ENCODE peak calls at places on chromosomes 1 and 21, in eight cellular contexts. A, U, I, M, R, L, S and H are unnamed samples.

GRCh38 chr1:230792691-230793462 is 45.7 kb downstream of the CAPN9 start:
- DNase-seq in A (no peak), M (no peak), R (no peak), U (peak; percentile 31), L (no peak), S (no peak), I (no peak), H (no peak)

GRCh38 chr1:18794066-18794465 is 65.4 kb downstream of the TAS1R2 start:
- DNase-seq in R (no peak), U (peak; percentile 53), A (no peak), I (no peak), L (no peak), M (no peak), S (no peak), H (no peak)

GRCh38 chr1:163013826-163014600 is 55.1 kb upstream of the RGS4 start:
- DNase-seq in I (no peak), M (no peak), A (no peak), U (no peak), R (no peak), L (no peak), S (no peak), H (no peak)

GRCh38 chr21:19244502-19245187 is 841.1 kb upstream of the TMPRSS15 start:
- DNase-seq in I (no peak), L (no peak), S (no peak), A (no peak), R (no peak), M (no peak), U (no peak), H (no peak)

GRCh38 chr1:119702384-119702783 is 9.3 kb upstream of the PHGDH start:
- DNase-seq in A (peak; percentile 56), U (no peak), I (no peak), L (no peak), R (no peak), S (no peak), M (no peak), H (no peak)

GRCh38 chr21:20353351-20353750 is 644.9 kb upstream of the NCAM2 start:
- DNase-seq in A (no peak), U (no peak), M (no peak), S (no peak), R (no peak), I (no peak), L (no peak), H (no peak)

GRCh38 chr1:27960762-27961645 is 1.2 kb downstream of the XKR8 start:
- DNase-seq in R (no peak), A (no peak), I (no peak), U (no peak), M (no peak), L (no peak), S (no peak), H (no peak)

GRCh38 chr1:153490272-153491051 is 30.0 kb upstream of the S100A7 start:
- DNase-seq in U (no peak), S (peak; percentile 78), I (no peak), L (peak; percentile 59), M (no peak), A (peak; percentile 96), R (no peak), H (no peak)

GRCh38 chr1:217017172-217017571 is 293.9 kb upstream of the ESRRG start:
- DNase-seq in U (no peak), R (no peak), M (no peak), S (no peak), I (no peak), L (no peak), A (no peak), H (no peak)

GRCh38 chr21:41500931-41501381 is 7.0 kb downstream of the TMPRSS2 start:
- DNase-seq in R (no peak), M (no peak), I (no peak), L (no peak), U (peak; percentile 31), S (peak; percentile 67), A (no peak), H (no peak)

GRCh38 chr21:41503331-41503730 is 4.6 kb downstream of the TMPRSS2 start:
- DNase-seq in A (no peak), L (no peak), S (no peak), M (no peak), U (no peak), R (no peak), I (no peak), H (no peak)

GRCh38 chr21:41499920-41500319 is 8.0 kb downstream of the TMPRSS2 start:
- DNase-seq in S (no peak), I (no peak), R (no peak), U (no peak), A (no peak), M (no peak), L (no peak), H (no peak)

GRCh38 chr21:41500354-41500753 is 7.6 kb downstream of the TMPRSS2 start:
- DNase-seq in U (no peak), R (no peak), I (no peak), M (no peak), S (no peak), A (no peak), L (no peak), H (no peak)

DNA sequence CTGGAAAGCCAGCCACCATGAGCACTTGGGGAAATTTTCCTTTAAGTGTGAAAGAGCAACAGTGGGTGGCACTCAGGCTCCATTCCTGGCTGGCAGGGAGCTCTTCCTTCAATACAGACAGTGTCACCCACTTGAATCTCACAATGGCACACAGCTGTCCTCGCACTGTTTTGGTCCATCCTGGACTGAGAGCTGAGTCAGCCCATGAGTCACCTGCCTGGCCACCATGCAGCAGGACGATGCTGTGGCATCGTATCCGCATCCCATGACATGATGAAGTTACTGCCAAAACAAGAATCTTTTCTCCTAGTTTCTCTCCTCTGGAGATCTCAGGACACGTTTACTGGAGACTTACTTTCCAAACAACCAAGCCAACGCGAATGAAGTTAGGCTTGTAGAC is 6.0 kb downstream of the TMPRSS2 start:
- DNase-seq in M (no peak), I (no peak), S (peak; percentile 74), L (no peak), R (no peak), A (no peak), U (no peak), H (no peak)
- TF ChIP-seq CTCF in M (no peak), I (no peak), S (no peak), L (no peak), R (no peak), A (no peak), U (peak; percentile 29), H (no peak)

GRCh38 chr21:37365657-37366487 is 701 bp upstream of the DYRK1A start:
- DNase-seq in U (peak; percentile 63), M (peak; percentile 63), S (peak; percentile 83), R (peak; percentile 47), I (peak; percentile 54), A (peak; percentile 57), L (no peak), H (peak; percentile 70)

GRCh38 chr21:37367301-37367757 is 756 bp downstream of the DYRK1A start:
- DNase-seq in L (no peak), I (no peak), M (no peak), U (no peak), S (no peak), A (no peak), R (no peak), H (peak; percentile 55)

GRCh38 chr21:37367758-37368535 is 1.4 kb downstream of the DYRK1A start:
- DNase-seq in S (peak; percentile 58), U (no peak), M (peak; percentile 29), A (peak; percentile 47), R (peak; percentile 10), I (peak; percentile 11), L (no peak), H (peak; percentile 43)

GRCh38 chr21:37364722-37365121 is 1.9 kb upstream of the DYRK1A start:
- DNase-seq in M (no peak), A (no peak), R (no peak), S (no peak), L (no peak), U (no peak), I (no peak), H (no peak)

DNA sequence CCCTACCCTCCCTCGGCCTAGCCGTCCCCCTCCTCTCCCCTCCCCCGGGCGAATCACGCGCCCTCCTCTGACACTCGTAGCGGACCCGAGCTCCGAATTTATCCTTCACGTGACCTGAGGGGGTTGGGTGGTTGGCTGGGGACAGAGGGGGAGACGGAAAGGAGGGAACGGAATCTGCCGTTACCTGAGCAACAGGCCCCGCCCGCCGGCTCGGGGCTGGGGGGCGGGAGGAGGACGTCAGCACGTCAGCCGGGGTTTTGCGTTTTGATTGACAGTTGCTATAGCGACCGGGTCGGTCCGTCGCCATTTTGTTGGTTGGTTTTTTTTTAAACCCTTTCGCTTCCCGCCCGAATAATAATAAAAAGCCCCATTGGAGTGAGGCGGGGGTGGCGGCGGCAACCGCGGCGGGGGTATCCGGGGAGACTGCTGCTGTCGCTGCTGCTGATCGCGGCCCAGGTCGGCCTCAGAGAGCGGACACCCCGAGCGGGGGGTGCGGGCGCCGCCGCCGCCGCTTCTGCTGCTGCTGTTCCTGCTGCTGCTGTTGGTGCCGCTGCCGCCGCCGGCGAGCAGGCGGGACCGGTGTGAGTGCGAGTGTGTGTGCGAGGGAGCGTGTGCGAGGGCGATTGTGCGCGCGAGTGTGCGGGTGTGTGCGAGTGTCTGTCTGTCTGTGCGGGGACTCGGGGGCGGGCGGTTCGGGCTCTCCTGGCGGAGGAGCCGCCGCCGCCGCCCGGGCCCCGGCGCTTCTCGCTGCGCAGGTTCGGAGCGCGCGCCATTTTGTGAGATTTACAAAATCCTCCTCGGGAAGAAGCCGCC is at the start of gene DYRK1A:
- DNase-seq in I (peak; percentile 97), L (peak; percentile 91), A (peak; percentile 99), S (peak; percentile 98), U (peak; percentile 99), M (peak; percentile 98), R (peak; percentile 97), H (peak; percentile 97)
- TF ChIP-seq CTCF in I (no peak), L (no peak), A (no peak), S (peak; percentile 12), U (no peak), M (peak; percentile 17), R (no peak), H (no peak)

DNA sequence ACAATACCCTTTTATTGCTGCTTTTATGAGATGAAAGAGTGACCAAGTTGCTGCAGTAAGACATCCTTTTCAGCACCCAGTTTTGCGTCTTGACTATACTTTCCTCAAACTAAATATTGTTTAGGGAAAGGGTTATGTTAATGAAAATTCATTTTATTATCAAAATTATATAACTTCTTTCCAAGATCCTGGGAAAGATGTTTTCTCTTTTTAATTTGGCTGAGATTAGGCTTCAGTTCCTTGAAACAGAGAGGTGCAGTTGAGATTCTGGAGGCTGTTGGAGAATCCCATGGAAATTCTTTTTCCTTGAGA is 91.6 kb upstream of the KCNA3 start:
- DNase-seq in L (no peak), R (no peak), S (no peak), U (no peak), M (no peak), I (no peak), A (no peak), H (no peak)
- TF ChIP-seq CTCF in L (no peak), R (no peak), S (no peak), U (no peak), M (no peak), I (peak; percentile 30), A (no peak), H (no peak)

DNA sequence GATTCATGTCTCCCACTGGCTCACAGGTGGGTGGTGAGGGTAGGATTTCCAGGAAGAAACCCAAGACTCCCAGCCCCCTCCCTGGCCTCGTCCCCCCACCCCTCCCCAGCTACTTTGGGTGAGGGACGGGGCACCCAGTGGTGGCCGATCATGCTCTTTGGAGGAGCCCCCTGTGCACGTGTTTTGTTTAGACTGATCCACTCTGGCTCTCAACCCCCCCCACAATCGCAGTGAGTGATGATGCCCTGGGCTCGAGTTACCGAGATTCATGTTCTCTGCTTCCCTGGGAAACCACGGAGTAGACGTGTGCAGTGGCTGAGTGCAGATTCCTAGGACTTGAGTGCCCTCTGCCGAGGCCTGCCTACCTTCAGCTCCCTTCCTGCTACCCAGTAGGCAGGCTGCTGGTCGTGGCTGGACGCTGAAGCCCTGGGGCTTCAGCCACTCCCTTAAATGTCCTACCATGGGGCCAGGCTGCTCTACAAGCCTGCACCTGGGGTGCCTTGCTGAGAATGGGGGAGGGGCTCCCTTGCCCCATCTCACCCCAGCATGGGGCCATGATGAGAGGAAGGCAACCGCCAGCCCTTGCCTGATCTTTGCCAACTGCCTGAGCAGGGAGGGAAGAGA is 3.9 kb upstream of the GRIK3 start:
- DNase-seq in I (no peak), M (no peak), U (no peak), A (no peak), R (no peak), L (no peak), S (no peak), H (no peak)
- TF ChIP-seq CTCF in I (no peak), M (peak; percentile 48), U (peak; percentile 54), A (no peak), R (peak; percentile 45), L (no peak), S (no peak), H (no peak)